ENCODE peak calls at places on chromosomes 7 and 10, in six cellular contexts. V is upper lobe of right lung, R is IMR-90, O is upper lobe of left lung, J is GM23338, P is HL-60. Z is an unnamed sample.

GRCh38 chr10:110138197-110138812 is 69.1 kb upstream of the MXI1 start:
- DNase-seq in J (peak; percentile 92), O (no peak), R (peak; percentile 66), P (peak; percentile 60), V (no peak), Z (no peak)

GRCh38 chr7:151711906-151712771 is 164.8 kb downstream of the PRKAG2 start:
- DNase-seq in R (no peak), V (peak; percentile 83), O (peak; percentile 87), J (no peak), P (no peak), Z (no peak)

GRCh38 chr7:38962028-38962427 is 15.7 kb upstream of the POU6F2 start:
- DNase-seq in O (no peak), P (no peak), R (no peak), J (no peak), V (no peak), Z (no peak)

GRCh38 chr10:78196964-78197363 is 163.3 kb downstream of the RPS24 start:
- DNase-seq in R (peak; percentile 96), J (no peak), O (no peak), P (no peak), V (no peak), Z (no peak)

GRCh38 chr7:28395404-28395803 is 16.9 kb upstream of the CREB5 start:
- DNase-seq in V (no peak), O (no peak), P (no peak), R (no peak), J (no peak), Z (no peak)

GRCh38 chr10:35212856-35213255 is 86.2 kb downstream of the CREM start:
- DNase-seq in O (no peak), V (no peak), J (no peak), R (no peak), P (no peak), Z (no peak)

GRCh38 chr7:134533288-134533771 is 6.0 kb downstream of the AKR1B10 start:
- DNase-seq in O (no peak), P (no peak), R (peak; percentile 21), V (no peak), J (no peak), Z (no peak)

GRCh38 chr10:70430489-70431445 is 10.7 kb downstream of the NODAL start:
- DNase-seq in R (peak; percentile 87), P (no peak), O (no peak), V (no peak), J (peak; percentile 55), Z (peak; percentile 67)

GRCh38 chr7:97959046-97959445 is 30.9 kb downstream of the OCM2 start:
- DNase-seq in V (no peak), P (no peak), R (no peak), J (no peak), O (peak; percentile 84), Z (no peak)

GRCh38 chr7:118713039-118713438 is 488.5 kb downstream of the ANKRD7 start:
- DNase-seq in O (no peak), P (no peak), V (no peak), J (no peak), R (no peak), Z (no peak)

GRCh38 chr7:37853468-37853867 is 5.1 kb downstream of the NME8 start:
- DNase-seq in O (no peak), J (peak; percentile 18), R (no peak), P (peak; percentile 35), V (no peak), Z (no peak)

GRCh38 chr10:12795723-12796122 is 205.8 kb downstream of the CCDC3 start:
- DNase-seq in R (no peak), V (no peak), J (no peak), P (no peak), O (no peak), Z (no peak)

GRCh38 chr10:48598936-48599829 is 5.7 kb downstream of the ARHGAP22 start:
- DNase-seq in V (no peak), O (no peak), P (no peak), J (no peak), R (no peak), Z (no peak)

GRCh38 chr10:78211476-78212110 is 177.9 kb downstream of the RPS24 start:
- DNase-seq in P (peak; percentile 59), O (no peak), V (no peak), R (peak; percentile 67), J (peak; percentile 35), Z (no peak)

GRCh38 chr10:116888380-116889055 is 39.2 kb downstream of the ENO4 start:
- DNase-seq in O (no peak), V (no peak), J (peak; percentile 63), P (no peak), R (peak; percentile 89), Z (no peak)

GRCh38 chr7:73701357-73701995 is 18.0 kb downstream of the STX1A start:
- DNase-seq in R (peak; percentile 33), V (no peak), P (peak; percentile 23), O (no peak), J (peak; percentile 94), Z (no peak)

GRCh38 chr7:147235983-147236382 is 1119.4 kb downstream of the CNTNAP2 start:
- DNase-seq in R (no peak), V (no peak), O (no peak), J (no peak), P (no peak), Z (no peak)

GRCh38 chr10:125048101-125048864 is 106.4 kb downstream of the ZRANB1 start:
- DNase-seq in P (peak; percentile 74), O (peak; percentile 90), J (peak; percentile 94), V (peak; percentile 92), R (peak; percentile 87), Z (peak; percentile 90)

GRCh38 chr10:61902448-61903183 is 1.1 kb downstream of the ARID5B start:
- DNase-seq in V (no peak), J (peak; percentile 64), P (peak; percentile 36), R (peak; percentile 61), O (no peak), Z (peak; percentile 89)

GRCh38 chr7:119578116-119578515 is 694.9 kb upstream of the KCND2 start:
- DNase-seq in P (no peak), O (no peak), R (no peak), J (no peak), V (no peak), Z (no peak)

GRCh38 chr10:69786791-69787190 is 14.9 kb upstream of the COL13A1 start:
- DNase-seq in P (peak; percentile 7), R (peak; percentile 56), V (no peak), J (peak; percentile 61), O (no peak), Z (no peak)

GRCh38 chr7:51187941-51188340 is 128.7 kb downstream of the COBL start:
- DNase-seq in O (peak; percentile 32), R (no peak), J (peak; percentile 92), V (no peak), P (no peak), Z (no peak)

GRCh38 chr7:36904802-36905201 is 180.5 kb upstream of the AOAH start:
- DNase-seq in P (no peak), O (no peak), J (no peak), R (no peak), V (no peak), Z (no peak)

GRCh38 chr10:10320981-10321380 is 696.7 kb upstream of the CELF2 start:
- DNase-seq in J (no peak), O (no peak), V (no peak), R (peak; percentile 71), P (no peak), Z (no peak)

GRCh38 chr10:69734797-69735468 is 66.8 kb upstream of the COL13A1 start:
- DNase-seq in P (peak; percentile 38), J (no peak), V (no peak), O (no peak), R (no peak), Z (no peak)

GRCh38 chr10:22714524-22715289 is at the start of gene PIP4K2A:
- DNase-seq in O (peak; percentile 97), J (peak; percentile 76), V (peak; percentile 91), R (peak; percentile 67), P (peak; percentile 22), Z (peak; percentile 82)

GRCh38 chr10:111297351-111297848 is 220.6 kb downstream of the ADRA2A start:
- DNase-seq in V (no peak), J (peak; percentile 49), P (no peak), R (no peak), O (peak; percentile 24), Z (no peak)

GRCh38 chr10:12960431-12960898 is 41.0 kb downstream of the CCDC3 start:
- DNase-seq in V (no peak), O (no peak), R (peak; percentile 33), J (no peak), P (no peak), Z (no peak)

GRCh38 chr10:4944751-4945280 is 18.4 kb upstream of the AKR1C1 start:
- DNase-seq in O (no peak), R (no peak), P (no peak), J (peak; percentile 52), V (no peak), Z (no peak)

GRCh38 chr10:3404381-3404780 is 231.8 kb upstream of the PITRM1 start:
- DNase-seq in J (no peak), O (no peak), V (no peak), P (no peak), R (no peak), Z (no peak)
- H3K27me3 ChIP-seq in J (no peaks in the 10 kb centered on the region), O (no peaks in the 10 kb centered on the region), V (no peaks in the 10 kb centered on the region), P (no peaks in the 10 kb centered on the region), R (peaks cover under 1% of the 10 kb centered on the region), Z (no peaks in the 10 kb centered on the region)

GRCh38 chr10:7407368-7408002 is 3.3 kb downstream of the SFMBT2 start:
- DNase-seq in J (peak; percentile 49), V (peak; percentile 65), P (no peak), O (peak; percentile 79), R (no peak), Z (no peak)

GRCh38 chr10:7406712-7407333 is 4.0 kb downstream of the SFMBT2 start:
- DNase-seq in V (no peak), R (no peak), O (peak; percentile 40), P (no peak), J (peak; percentile 73), Z (no peak)

GRCh38 chr10:7409045-7409731 is 1.6 kb downstream of the SFMBT2 start:
- DNase-seq in J (peak; percentile 17), O (peak; percentile 68), P (peak; percentile 23), R (no peak), V (no peak), Z (no peak)

GRCh38 chr10:7408494-7409044 is 2.3 kb downstream of the SFMBT2 start:
- DNase-seq in J (peak; percentile 77), V (peak; percentile 84), O (peak; percentile 92), P (peak; percentile 21), R (peak; percentile 17), Z (no peak)

GRCh38 chr10:7408003-7408493 is 2.8 kb downstream of the SFMBT2 start:
- DNase-seq in O (peak; percentile 85), R (no peak), V (peak; percentile 78), J (peak; percentile 63), P (no peak), Z (no peak)
- H3K4me3 ChIP-seq in O (peak overlapping the region; percentile 78), R (peak overlapping the region; percentile 56), V (peak overlapping the region; percentile 69), J (peak overlapping the region; percentile 96), P (peak overlapping the region; percentile 63), Z (peak overlapping the region; percentile 77)

DNA sequence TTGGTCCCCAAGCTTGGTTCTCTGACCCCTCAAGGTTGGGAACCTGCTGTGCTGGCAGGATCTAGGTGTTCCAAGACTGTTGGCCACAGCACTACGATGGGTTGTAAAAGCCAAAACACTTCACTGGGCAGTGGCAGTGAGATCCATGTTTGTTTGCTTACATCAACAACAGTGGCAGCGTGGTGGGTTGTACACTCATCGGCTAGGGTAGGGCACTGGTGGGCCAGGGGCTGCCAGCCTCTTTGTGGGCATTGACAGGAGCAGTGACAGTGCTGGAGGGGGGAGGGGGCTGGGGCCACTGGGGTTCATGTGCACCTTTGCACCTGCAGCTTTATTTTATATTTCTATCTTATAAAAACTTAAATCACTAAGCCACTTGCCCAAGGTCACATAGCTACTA is 126.7 kb upstream of the ZWINT start:
- DNase-seq in O (peak; percentile 4), V (no peak), R (no peak), P (no peak), J (no peak), Z (no peak)
- H3K27me3 ChIP-seq in O (no peaks in the 10 kb centered on the region), V (no peaks in the 10 kb centered on the region), R (no peaks in the 10 kb centered on the region), P (no peaks in the 10 kb centered on the region), J (no peaks in the 10 kb centered on the region), Z (no peaks in the 10 kb centered on the region)

GRCh38 chr7:1235501-1236131 is 2.9 kb downstream of the UNCX start:
- DNase-seq in P (peak; percentile 9), V (no peak), O (peak; percentile 75), J (peak; percentile 63), R (no peak), Z (no peak)
- H3K4me3 ChIP-seq in P (no peak overlapping the region), V (no peak overlapping the region), O (no peak overlapping the region), J (peak overlapping the region; percentile 49), R (no peak overlapping the region), Z (no peak overlapping the region)